ENCODE peak calls at places on chromosome 20, in seven cellular contexts. K is stimulated activated naive CD8-positive, alpha-beta T cell treated with anti-CD3 and anti-CD28 coated beads, Interleukin-15, amount 100 ng/mL, for 72 hours; I is fibroblast of lung; R is hypothalamus; X is Peyer's patch; D is ACHN; H is NCI-H187. Y is an unnamed sample.

GRCh38 chr20:31751126-31751525 is 12.0 kb downstream of the TPX2 start:
- DNase-seq in K (no peak), R (no peak), X (no peak), D (no peak), H (no peak), I (peak; percentile 95), Y (no peak)

GRCh38 chr20:31967830-31968249 is at the start of gene XKR7:
- DNase-seq in D (peak; percentile 65), R (no peak), H (no peak), K (peak; percentile 18), I (no peak), X (no peak), Y (no peak)

GRCh38 chr20:62780204-62780603 is 16.1 kb upstream of the MRGBP start:
- DNase-seq in D (no peak), K (no peak), I (no peak), R (no peak), X (no peak), H (peak; percentile 90), Y (no peak)

GRCh38 chr20:40636486-40636885 is 52.5 kb downstream of the MAFB start:
- DNase-seq in I (no peak), X (no peak), D (no peak), R (no peak), H (no peak), K (no peak), Y (no peak)

GRCh38 chr20:7196481-7196880 is 429.0 kb downstream of the BMP2 start:
- DNase-seq in K (no peak), D (peak; percentile 2), R (no peak), I (no peak), X (no peak), H (no peak), Y (no peak)

GRCh38 chr20:64255361-64256281 is at the start of gene PCMTD2:
- DNase-seq in R (peak; percentile 28), H (peak; percentile 69), K (peak; percentile 90), D (peak; percentile 81), X (peak; percentile 77), I (peak; percentile 74), Y (peak; percentile 6)

GRCh38 chr20:52290602-52291001 is 99.0 kb upstream of the ZFP64 start:
- DNase-seq in X (no peak), R (no peak), I (peak; percentile 63), K (no peak), H (no peak), D (no peak), Y (no peak)

GRCh38 chr20:4041748-4042411 is 26.5 kb upstream of the RNF24 start:
- DNase-seq in X (no peak), R (no peak), H (peak; percentile 67), K (no peak), I (peak; percentile 89), D (peak; percentile 68), Y (no peak)

GRCh38 chr20:35562541-35563110 is 20.7 kb downstream of the ERGIC3 start:
- DNase-seq in D (no peak), R (no peak), K (no peak), I (no peak), H (no peak), X (no peak), Y (no peak)

GRCh38 chr20:49380245-49380875 is 102.1 kb downstream of the KCNB1 start:
- DNase-seq in K (no peak), I (no peak), D (no peak), H (no peak), R (no peak), X (no peak), Y (no peak)

GRCh38 chr20:44776977-44777376 is 31.3 kb downstream of the KCNK15 start:
- DNase-seq in X (no peak), K (no peak), I (peak; percentile 23), R (no peak), H (no peak), D (peak; percentile 33), Y (no peak)

GRCh38 chr20:24523661-24524060 is 54.2 kb downstream of the SYNDIG1 start:
- DNase-seq in X (no peak), K (no peak), I (no peak), R (no peak), D (no peak), H (no peak), Y (no peak)

GRCh38 chr20:61306935-61307475 is 54.9 kb downstream of the CDH4 start:
- DNase-seq in I (no peak), H (no peak), D (no peak), X (no peak), R (no peak), K (no peak), Y (no peak)